ENCODE peak calls at places on chromosome 5, in five cellular contexts. V is K562; F is SK-N-MC; N is CD8-positive, alpha-beta memory T cell; C is effector memory CD4-positive, alpha-beta T cell. G is an unnamed sample.

GRCh38 chr5:77437194-77437593 is 54.9 kb downstream of the WDR41 start:
- DNase-seq in V (no peak), F (no peak), N (no peak), C (no peak), G (no peak)

GRCh38 chr5:119218830-119219782 is 136.7 kb upstream of the TNFAIP8 start:
- DNase-seq in V (no peak), F (no peak), N (no peak), C (no peak), G (no peak)

GRCh38 chr5:90477816-90478215 is 3.2 kb downstream of the POLR3G start:
- DNase-seq in V (no peak), F (no peak), N (no peak), C (no peak), G (no peak)

GRCh38 chr5:154740957-154741356 is 14.2 kb upstream of the LARP1 start:
- DNase-seq in V (peak; percentile 27), F (no peak), N (no peak), C (no peak), G (no peak)

GRCh38 chr5:135038829-135039525 is 4.9 kb upstream of the PITX1 start:
- DNase-seq in V (no peak), F (no peak), N (no peak), C (no peak), G (no peak)

GRCh38 chr5:165057156-165057555 is 1551.7 kb downstream of the MAT2B start:
- DNase-seq in V (no peak), F (no peak), N (no peak), C (no peak), G (no peak)

GRCh38 chr5:172757394-172758010 is 13.5 kb downstream of the DUSP1 start:
- DNase-seq in V (no peak), F (no peak), N (no peak), C (no peak), G (no peak)

GRCh38 chr5:39394946-39395345 is 29.8 kb downstream of the DAB2 start:
- DNase-seq in V (no peak), F (no peak), N (no peak), C (no peak), G (no peak)

GRCh38 chr5:69331528-69332445 is 814 bp downstream of the CCDC125 start:
- DNase-seq in V (no peak), F (no peak), N (no peak), C (no peak), G (no peak)

GRCh38 chr5:150675044-150675443 is 14.0 kb downstream of the MYOZ3 start:
- DNase-seq in V (no peak), F (no peak), N (no peak), C (no peak), G (no peak)

DNA sequence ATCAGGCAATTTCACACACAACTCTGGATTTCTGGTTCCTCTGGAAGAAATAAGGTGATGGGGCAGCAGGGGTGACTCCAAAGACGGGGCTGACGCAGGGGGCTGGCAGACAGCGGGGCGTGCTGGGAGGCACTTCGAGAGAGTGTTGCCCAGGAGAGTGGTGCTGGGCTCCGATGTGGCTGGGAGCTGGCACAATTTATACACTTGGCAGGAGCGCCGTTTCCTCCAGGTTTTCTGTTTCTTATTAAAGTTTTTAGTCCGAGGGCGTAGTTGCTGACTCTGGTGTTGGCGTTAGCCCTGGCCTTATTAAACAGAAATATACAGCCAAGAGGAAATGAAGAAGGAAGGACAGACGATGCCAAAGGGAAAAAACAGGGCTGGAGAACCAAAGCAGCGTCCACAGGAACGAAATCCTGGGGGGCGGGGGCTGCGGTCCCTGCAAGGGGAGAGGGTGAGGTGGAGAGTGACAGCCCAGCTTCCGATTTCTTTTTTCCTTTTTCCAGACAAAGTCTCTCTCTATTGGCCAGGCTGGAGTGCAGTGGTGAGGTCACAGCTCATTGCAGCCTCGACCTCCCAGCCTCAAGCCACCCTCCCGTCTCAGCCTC is 139.6 kb upstream of the PHYKPL start:
- DNase-seq in V (no peak), F (no peak), N (no peak), C (no peak), G (no peak)
- H3K9me3 ChIP-seq in V (no peaks in the 10 kb centered on the region), F (no peaks in the 10 kb centered on the region), N (no peaks in the 10 kb centered on the region), C (no peaks in the 10 kb centered on the region), G (no peaks in the 10 kb centered on the region)

GRCh38 chr5:32314658-32315057 is 1.9 kb upstream of the MTMR12 start:
- DNase-seq in V (no peak), F (no peak), N (no peak), C (no peak), G (no peak)

GRCh38 chr5:32312682-32313523 is at the start of gene MTMR12:
- DNase-seq in V (peak; percentile 100), F (peak; percentile 97), N (peak; percentile 99), C (peak; percentile 99), G (peak; percentile 100)

GRCh38 chr5:32309766-32310165 is 3.0 kb downstream of the MTMR12 start:
- DNase-seq in V (no peak), F (no peak), N (no peak), C (no peak), G (no peak)

GRCh38 chr5:32311404-32312193 is 1.1 kb downstream of the MTMR12 start:
- DNase-seq in V (peak; percentile 36), F (peak; percentile 35), N (no peak), C (no peak), G (no peak)

DNA sequence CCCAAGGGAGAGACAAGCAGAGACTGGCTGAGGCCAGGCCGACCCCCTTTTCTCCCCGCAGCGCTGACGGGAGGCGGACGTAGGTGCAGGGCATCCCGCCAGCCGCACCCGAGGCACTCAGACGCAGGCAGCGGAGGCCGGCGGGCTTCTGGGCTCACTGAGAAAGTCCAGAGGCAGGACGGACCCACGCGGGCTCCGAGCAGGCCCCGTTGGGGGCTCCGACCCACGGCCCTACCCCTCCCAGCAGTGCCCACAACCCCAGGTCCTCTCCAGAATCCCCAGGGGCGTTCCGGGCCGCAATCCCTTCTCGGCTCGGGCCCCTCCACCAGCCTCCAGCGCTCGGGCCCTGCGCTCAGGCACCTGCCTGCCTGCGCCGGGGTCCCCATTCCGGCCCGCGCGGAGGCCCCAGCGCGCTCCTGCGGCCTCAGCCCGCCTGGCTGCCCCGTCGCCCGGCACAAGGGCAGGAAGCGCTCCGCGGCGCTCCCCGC is 501 bp downstream of the MTMR12 start:
- DNase-seq in V (peak; percentile 66), F (no peak), N (peak; percentile 22), C (peak; percentile 21), G (no peak)
- H3K9me3 ChIP-seq in V (no peaks in the 10 kb centered on the region), F (no peaks in the 10 kb centered on the region), N (no peaks in the 10 kb centered on the region), C (no peaks in the 10 kb centered on the region), G (no peaks in the 10 kb centered on the region)

DNA sequence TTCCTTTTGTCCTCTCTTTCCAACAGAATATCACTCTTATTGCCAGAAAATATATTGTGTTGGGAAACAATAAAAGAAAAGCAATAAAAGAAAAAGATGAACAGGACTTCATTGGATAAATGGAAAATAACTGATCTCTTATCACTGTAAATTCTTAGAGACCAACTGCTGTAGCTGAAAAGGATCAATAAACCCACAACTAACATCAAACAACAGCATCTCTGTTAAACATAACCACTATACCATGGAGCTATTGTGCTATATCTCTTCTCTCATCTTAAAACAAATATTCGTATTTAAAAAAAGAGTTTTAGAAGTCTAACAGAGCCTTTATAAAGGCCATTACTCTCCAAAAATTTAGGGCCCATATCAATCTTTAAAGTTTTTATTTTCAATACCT is 502.4 kb downstream of the TMEM232 start:
- DNase-seq in V (no peak), F (no peak), N (no peak), C (no peak), G (no peak)
- H3K9me3 ChIP-seq in V (no peaks in the 10 kb centered on the region), F (peaks cover 4% of the 10 kb centered on the region), N (no peaks in the 10 kb centered on the region), C (no peaks in the 10 kb centered on the region), G (no peaks in the 10 kb centered on the region)

DNA sequence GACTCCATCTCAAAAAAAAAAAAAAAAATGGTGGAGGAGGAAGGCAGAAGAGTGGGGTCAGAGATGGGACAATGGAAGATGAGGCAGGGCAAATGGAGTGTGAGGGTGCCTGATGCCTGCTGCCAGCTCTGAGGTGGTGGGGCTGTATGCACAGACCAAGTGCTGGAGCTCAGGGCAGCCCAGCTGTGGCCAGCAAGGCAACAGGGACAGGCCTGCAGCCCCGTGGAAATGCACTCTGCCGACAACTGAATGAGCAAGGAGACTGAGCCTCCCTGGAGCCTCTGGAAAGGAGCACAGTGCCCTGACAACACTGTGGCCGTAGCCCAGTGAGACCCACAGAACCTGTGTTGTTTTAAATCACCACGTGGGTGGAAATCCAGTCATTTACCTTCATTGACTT is 22.9 kb upstream of the SMIM32 start:
- DNase-seq in V (no peak), F (no peak), N (no peak), C (no peak), G (no peak)
- H3K9me3 ChIP-seq in V (no peaks in the 10 kb centered on the region), F (no peaks in the 10 kb centered on the region), N (no peaks in the 10 kb centered on the region), C (no peaks in the 10 kb centered on the region), G (no peaks in the 10 kb centered on the region)

GRCh38 chr5:168728812-168729211 is 149.6 kb upstream of the PANK3 start:
- DNase-seq in V (no peak), F (no peak), N (no peak), C (no peak), G (no peak)

GRCh38 chr5:168734657-168735344 is 155.6 kb upstream of the PANK3 start:
- DNase-seq in V (no peak), F (no peak), N (no peak), C (no peak), G (no peak)

GRCh38 chr5:168736201-168736940 is 157.2 kb upstream of the PANK3 start:
- DNase-seq in V (no peak), F (no peak), N (no peak), C (no peak), G (no peak)

GRCh38 chr5:168737066-168737465 is 157.9 kb upstream of the PANK3 start:
- DNase-seq in V (no peak), F (no peak), N (no peak), C (no peak), G (no peak)

DNA sequence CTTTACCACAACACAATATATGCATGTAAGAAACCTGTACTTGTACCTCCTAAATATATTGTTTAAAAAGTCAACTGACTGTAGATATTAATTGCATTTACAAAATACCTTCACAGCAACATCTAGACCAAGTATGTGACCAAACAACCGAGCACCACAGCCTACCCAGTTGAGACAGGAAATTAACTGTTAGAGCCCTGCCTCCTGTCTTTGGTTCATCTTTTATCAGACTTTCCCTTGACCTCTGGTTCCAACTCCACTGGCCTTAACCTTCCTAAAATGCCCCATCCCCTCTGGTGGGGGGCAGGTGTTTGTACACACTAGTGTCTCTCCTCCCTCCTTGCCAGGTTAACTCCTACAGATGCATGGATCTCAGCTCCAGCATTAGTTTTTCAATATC is 155.0 kb upstream of the PANK3 start:
- DNase-seq in V (no peak), F (no peak), N (no peak), C (no peak), G (no peak)
- H3K9me3 ChIP-seq in V (peaks cover under 1% of the 10 kb centered on the region), F (no peaks in the 10 kb centered on the region), N (no peaks in the 10 kb centered on the region), C (no peaks in the 10 kb centered on the region), G (no peaks in the 10 kb centered on the region)

GRCh38 chr5:34697308-34698108 is 41.4 kb downstream of the RAI14 start:
- DNase-seq in V (no peak), F (no peak), N (no peak), C (no peak), G (no peak)

GRCh38 chr5:34699155-34700077 is 43.3 kb downstream of the RAI14 start:
- DNase-seq in V (peak; percentile 96), F (no peak), N (no peak), C (no peak), G (no peak)

GRCh38 chr5:34698109-34698419 is 41.9 kb downstream of the RAI14 start:
- DNase-seq in V (no peak), F (no peak), N (no peak), C (no peak), G (no peak)

GRCh38 chr5:34700078-34700452 is 43.9 kb downstream of the RAI14 start:
- DNase-seq in V (no peak), F (no peak), N (no peak), C (no peak), G (no peak)

DNA sequence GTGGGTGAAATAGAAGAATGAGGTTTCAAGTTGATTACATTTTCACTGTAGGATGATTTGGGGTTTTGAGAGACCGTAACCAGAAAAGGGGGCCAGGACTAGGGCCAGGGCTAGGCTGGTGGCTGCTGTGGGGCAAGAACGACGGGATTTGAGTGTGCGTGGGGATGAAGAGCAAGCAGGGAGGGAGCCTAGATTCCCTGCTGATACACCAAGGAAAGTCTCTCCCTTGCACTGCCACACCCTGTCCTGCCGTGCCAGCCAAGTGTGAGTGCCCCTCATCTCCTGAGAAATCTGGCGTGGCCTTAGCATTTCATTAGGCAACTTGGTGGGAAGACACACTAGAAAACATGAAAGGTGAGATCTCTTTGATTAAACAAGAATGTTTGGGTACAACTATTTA is 42.6 kb downstream of the RAI14 start:
- DNase-seq in V (no peak), F (no peak), N (no peak), C (no peak), G (no peak)
- H3K9me3 ChIP-seq in V (no peaks in the 10 kb centered on the region), F (no peaks in the 10 kb centered on the region), N (no peaks in the 10 kb centered on the region), C (no peaks in the 10 kb centered on the region), G (no peaks in the 10 kb centered on the region)

G was measured in T-helper 17 cell.